ENCODE peak calls at places on chromosome 22, in six cellular contexts. W, A, R, L, H and K are unnamed samples.

GRCh38 chr22:27628891-27629631 is 172.5 kb downstream of the MN1 start:
- DNase-seq in W (no peak), A (peak; percentile 44), R (no peak), L (no peak), H (no peak), K (no peak)

GRCh38 chr22:21033895-21034294 is 1.5 kb upstream of the SLC7A4 start:
- DNase-seq in W (no peak), A (no peak), R (no peak), L (no peak), H (no peak), K (no peak)

GRCh38 chr22:31230871-31231621 is 18.9 kb downstream of the LIMK2 start:
- DNase-seq in W (peak; percentile 72), A (peak; percentile 79), R (peak; percentile 16), L (peak; percentile 69), H (no peak), K (no peak)

GRCh38 chr22:49633010-49633324 is 194.7 kb downstream of the BRD1 start:
- DNase-seq in W (no peak), A (no peak), R (no peak), L (no peak), H (peak; percentile 32), K (no peak)

GRCh38 chr22:38074181-38075104 is 9.5 kb downstream of the SLC16A8 start:
- DNase-seq in W (peak; percentile 47), A (no peak), R (no peak), L (no peak), H (no peak), K (no peak)

GRCh38 chr22:50319503-50319951 is 7.3 kb downstream of the DENND6B start:
- DNase-seq in W (no peak), A (no peak), R (no peak), L (no peak), H (no peak), K (no peak)

GRCh38 chr22:40258463-40259046 is 80.8 kb downstream of the TNRC6B start:
- DNase-seq in W (peak; percentile 22), A (peak; percentile 37), R (no peak), L (no peak), H (no peak), K (no peak)

GRCh38 chr22:46590334-46590733 is 29.9 kb upstream of the GRAMD4 start:
- DNase-seq in W (no peak), A (peak; percentile 5), R (no peak), L (no peak), H (peak; percentile 87), K (no peak)

GRCh38 chr22:24053481-24054226 is 42.5 kb downstream of the CABIN1 start:
- DNase-seq in W (peak; percentile 45), A (no peak), R (no peak), L (no peak), H (no peak), K (no peak)

GRCh38 chr22:37492428-37493344 is 6.5 kb upstream of the MFNG start:
- DNase-seq in W (peak; percentile 68), A (no peak), R (no peak), L (peak; percentile 45), H (no peak), K (no peak)